ENCODE peak calls at places on chromosome 7, in four cellular contexts. B is heart left ventricle, C is PC-3, L is colonic mucosa. M is an unnamed sample. For H3K36me3, the result is how much of the 10 kb centered on the place peaks cover.

GRCh38 chr7:56091591-56091990 is 1.2 kb downstream of the PHKG1 start:
- DNase-seq in B (peak), C (no peak), L (no peak), M (peak)

GRCh38 chr7:33038639-33039038 is 23.9 kb downstream of the NT5C3A start:
- DNase-seq in B (no peak), C (no peak), L (no peak), M (no peak)

GRCh38 chr7:74612015-74612829 is 45.3 kb upstream of the GTF2I start:
- DNase-seq in B (no peak), C (no peak), L (no peak), M (no peak)

GRCh38 chr7:128349121-128349825 is 5.6 kb upstream of the RBM28 start:
- DNase-seq in B (no peak), C (no peak), L (no peak), M (no peak)

GRCh38 chr7:84073476-84073875 is 121.1 kb downstream of the SEMA3A start:
- DNase-seq in B (no peak), C (no peak), L (no peak), M (no peak)

GRCh38 chr7:53596230-53596629 is 560.8 kb downstream of the POM121L12 start:
- DNase-seq in B (no peak), C (peak), L (no peak), M (no peak)

GRCh38 chr7:89623018-89623672 is 531.1 kb upstream of the STEAP1 start:
- DNase-seq in B (no peak), C (peak), L (no peak), M (no peak)

GRCh38 chr7:124779194-124779593 is 13.6 kb upstream of the GPR37 start:
- DNase-seq in B (no peak), C (no peak), L (no peak), M (no peak)

GRCh38 chr7:140605337-140605736 is 35.3 kb downstream of the DENND2A start:
- DNase-seq in B (no peak), C (peak), L (no peak), M (no peak)

DNA sequence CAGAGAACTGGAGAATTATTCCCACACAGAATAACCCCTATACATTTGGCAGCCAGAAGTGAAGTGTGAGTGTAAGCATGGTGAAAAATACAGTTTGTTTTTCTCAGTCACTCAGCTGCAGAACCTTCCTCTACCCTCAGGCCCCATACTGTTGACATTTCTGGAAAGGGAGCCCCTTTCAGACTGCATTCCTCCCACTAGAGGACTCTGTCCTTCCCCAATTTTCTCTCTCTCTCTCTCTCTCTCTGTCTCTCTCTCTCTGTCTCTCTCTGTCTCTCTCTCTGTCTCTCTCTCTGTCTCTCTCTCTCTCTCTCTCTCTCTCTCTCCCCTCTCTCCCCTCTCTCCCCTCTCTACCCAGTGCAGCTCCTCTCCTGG is 86.8 kb upstream of the STEAP1B start:
- DNase-seq in B (no peak), C (peak), L (no peak), M (no peak)
- TF ChIP-seq CTCF in B (peak), C (peak), L (no peak), M (peak)

GRCh38 chr7:14073988-14074387 is 84.5 kb upstream of the ETV1 start:
- DNase-seq in B (no peak), C (no peak), L (no peak), M (no peak)
- H3K36me3 ChIP-seq in B (under half), C (under half), L (under half), M (under half)

DNA sequence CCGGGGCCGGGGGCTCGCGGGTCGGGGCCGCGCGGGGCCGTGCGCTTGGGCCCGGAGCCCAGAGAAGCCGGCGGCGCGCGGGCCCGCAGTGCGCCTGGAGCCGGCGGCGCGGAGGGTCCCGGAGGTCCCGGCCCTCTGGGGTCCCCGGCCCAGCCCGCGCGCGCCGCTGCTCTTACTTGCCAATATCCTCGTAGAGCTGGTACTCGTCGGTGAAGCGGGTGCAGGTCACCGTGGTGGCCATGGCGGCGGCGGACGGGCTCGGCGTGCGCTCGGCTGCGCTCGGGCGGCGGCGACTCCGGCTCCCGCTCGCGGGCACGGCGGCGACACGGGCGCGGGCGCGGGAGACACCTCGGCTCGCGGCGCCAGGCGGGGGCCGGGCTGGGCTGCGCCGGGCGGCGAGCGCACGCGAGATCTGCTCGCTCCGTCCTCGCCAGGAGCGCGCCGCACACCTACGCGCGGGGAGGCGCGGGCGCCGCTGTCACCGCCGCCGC is at the start of gene CAMK2B:
- DNase-seq in B (no peak), C (no peak), L (no peak), M (no peak)
- H3K4me3 ChIP-seq in B (peak), C (peak), L (no peak), M (peak)

GRCh38 chr7:97685952-97686351 is 45.9 kb upstream of the TAC1 start:
- DNase-seq in B (no peak), C (no peak), L (no peak), M (no peak)
- TF ChIP-seq CTCF in B (no peak), C (no peak), L (no peak), M (no peak)

DNA sequence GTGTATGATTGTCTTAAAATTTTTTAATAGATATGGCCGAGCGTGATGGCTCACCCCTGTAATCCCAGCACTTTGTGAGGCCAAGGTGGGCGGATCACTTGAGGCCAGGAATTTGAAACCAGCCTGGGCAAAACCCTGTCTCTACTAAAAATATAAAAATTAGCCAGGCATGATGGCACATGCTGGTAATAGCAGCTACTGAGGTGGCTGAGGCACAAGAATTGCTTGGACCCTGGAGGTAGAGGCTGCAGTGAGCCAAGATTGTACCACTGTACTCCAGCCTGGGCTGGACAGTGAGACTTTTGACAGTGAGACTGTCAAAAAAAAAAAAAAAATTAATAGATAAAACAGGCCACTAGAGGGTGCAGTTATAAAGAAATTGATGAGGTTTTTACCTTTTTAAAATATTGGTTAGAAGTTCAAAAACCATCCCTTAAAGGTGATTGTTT is 20.5 kb downstream of the NOM1 start:
- DNase-seq in B (no peak), C (peak), L (no peak), M (no peak)
- H3K36me3 ChIP-seq in B (half or more), C (under half), L (under half), M (half or more)

GRCh38 chr7:142800699-142801260 is 30.0 kb downstream of the PRSS2 start:
- DNase-seq in B (no peak), C (no peak), L (no peak), M (no peak)

GRCh38 chr7:142799483-142799882 is 28.7 kb downstream of the PRSS2 start:
- DNase-seq in B (no peak), C (no peak), L (no peak), M (no peak)

GRCh38 chr7:142798451-142799438 is 28.0 kb downstream of the PRSS2 start:
- DNase-seq in B (no peak), C (no peak), L (no peak), M (no peak)

GRCh38 chr7:142801601-142802295 is 31.0 kb downstream of the PRSS2 start:
- DNase-seq in B (no peak), C (no peak), L (no peak), M (no peak)

DNA sequence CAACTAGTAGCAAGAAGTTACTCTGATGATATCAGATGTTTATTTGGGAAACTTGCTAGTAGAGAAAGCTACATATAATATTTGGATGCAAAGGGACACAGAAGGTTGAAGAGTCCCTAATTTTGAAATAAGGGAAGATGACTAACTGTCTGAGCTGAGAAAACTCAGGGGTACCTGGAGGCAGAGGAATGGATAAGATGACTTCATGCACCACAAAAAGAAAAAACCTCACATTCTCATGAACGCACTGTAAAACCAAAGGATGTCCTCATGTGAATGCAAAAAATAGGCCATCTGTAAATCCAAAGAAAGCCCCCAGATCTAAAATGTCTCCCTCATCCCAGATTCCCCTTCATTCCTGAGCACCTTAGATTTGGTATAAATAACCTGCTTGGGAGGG is 29.3 kb downstream of the PRSS2 start:
- DNase-seq in B (no peak), C (no peak), L (no peak), M (no peak)
- H3K4me3 ChIP-seq in B (no peak), C (no peak), L (no peak), M (no peak)

GRCh38 chr7:115851291-115851690 is 179.3 kb downstream of the TFEC start:
- DNase-seq in B (no peak), C (peak), L (no peak), M (no peak)
- TF ChIP-seq CTCF in B (peak), C (peak), L (peak), M (peak)

GRCh38 chr7:154789404-154789803 is 213.5 kb downstream of the PAXIP1 start:
- DNase-seq in B (no peak), C (peak), L (no peak), M (no peak)
- H3K36me3 ChIP-seq in B (under half), C (under half), L (under half), M (under half)

GRCh38 chr7:2814186-2814530 is 29.9 kb downstream of the GNA12 start:
- DNase-seq in B (no peak), C (no peak), L (no peak), M (no peak)
- H3K4me3 ChIP-seq in B (peak), C (no peak), L (no peak), M (no peak)

DNA sequence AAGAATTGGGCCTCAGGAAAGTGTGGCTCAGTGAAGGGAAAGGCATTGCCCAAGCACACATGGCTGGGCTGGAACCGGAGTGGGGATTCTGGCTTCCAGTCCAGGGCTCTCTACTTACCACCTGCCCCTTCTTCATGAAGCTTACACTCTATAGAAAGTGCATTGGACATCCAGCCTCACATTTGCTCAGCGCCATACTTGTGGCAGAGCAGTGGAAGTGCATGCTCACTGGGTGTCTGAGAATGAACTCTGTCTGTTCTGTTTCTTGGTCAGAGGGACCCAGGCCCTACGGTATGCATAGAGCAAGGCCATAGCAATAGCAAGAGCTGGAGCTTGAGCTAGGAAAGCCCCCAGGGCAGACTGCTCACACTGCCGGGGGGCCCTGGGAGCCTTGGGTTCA is 1253.5 kb downstream of the TYW1 start:
- DNase-seq in B (no peak), C (no peak), L (no peak), M (no peak)
- TF ChIP-seq CTCF in B (no peak), C (no peak), L (no peak), M (no peak)